ENCODE peak calls at places on chromosomes 4 and X, in eight cellular contexts. One of them, this sample, is unnamed.

GRCh38 chrX:104833401-104833800 is 267.4 kb downstream of the IL1RAPL2 start:
- DNase-seq in GM10248: no peak
- DNase-seq in mesothelial cell of epicardium: no peak
- DNase-seq in nephron progenitor cell: no peak
- DNase-seq in pancreas: no peak
- DNase-seq in foreskin fibroblast: no peak
- DNase-seq in fibroblast of villous mesenchyme: peak; percentile 14
- DNase-seq in ovary: no peak
- DNase-seq in this sample: no peak

GRCh38 chrX:45756562-45756961 is 555.9 kb upstream of the DIPK2B start:
- DNase-seq in pancreas: no peak
- DNase-seq in fibroblast of villous mesenchyme: no peak
- DNase-seq in ovary: no peak
- DNase-seq in foreskin fibroblast: no peak
- DNase-seq in mesothelial cell of epicardium: no peak
- DNase-seq in GM10248: no peak
- DNase-seq in nephron progenitor cell: no peak
- DNase-seq in this sample: no peak

GRCh38 chr4:17814140-17814539 is 3.4 kb downstream of the NCAPG start:
- DNase-seq in nephron progenitor cell: no peak
- DNase-seq in foreskin fibroblast: no peak
- DNase-seq in mesothelial cell of epicardium: no peak
- DNase-seq in fibroblast of villous mesenchyme: peak; percentile 45
- DNase-seq in ovary: no peak
- DNase-seq in GM10248: no peak
- DNase-seq in pancreas: no peak
- DNase-seq in this sample: no peak

GRCh38 chrX:150845091-150845490 is 53.4 kb downstream of the CD99L2 start:
- DNase-seq in GM10248: no peak
- DNase-seq in foreskin fibroblast: no peak
- DNase-seq in pancreas: no peak
- DNase-seq in nephron progenitor cell: no peak
- DNase-seq in fibroblast of villous mesenchyme: peak; percentile 25
- DNase-seq in mesothelial cell of epicardium: no peak
- DNase-seq in ovary: no peak
- DNase-seq in this sample: no peak

GRCh38 chr4:8838911-8839431 is 32.7 kb downstream of the HMX1 start:
- DNase-seq in GM10248: no peak
- DNase-seq in foreskin fibroblast: no peak
- DNase-seq in mesothelial cell of epicardium: no peak
- DNase-seq in fibroblast of villous mesenchyme: no peak
- DNase-seq in ovary: no peak
- DNase-seq in nephron progenitor cell: no peak
- DNase-seq in pancreas: no peak
- DNase-seq in this sample: no peak

GRCh38 chr4:6404611-6405416 is 67.6 kb downstream of the PPP2R2C start:
- DNase-seq in ovary: no peak
- DNase-seq in foreskin fibroblast: no peak
- DNase-seq in mesothelial cell of epicardium: no peak
- DNase-seq in GM10248: no peak
- DNase-seq in nephron progenitor cell: peak; percentile 25
- DNase-seq in fibroblast of villous mesenchyme: no peak
- DNase-seq in pancreas: no peak
- DNase-seq in this sample: no peak

GRCh38 chr4:4754641-4755040 is 104.8 kb upstream of the MSX1 start:
- DNase-seq in mesothelial cell of epicardium: no peak
- DNase-seq in pancreas: no peak
- DNase-seq in foreskin fibroblast: no peak
- DNase-seq in fibroblast of villous mesenchyme: no peak
- DNase-seq in ovary: no peak
- DNase-seq in nephron progenitor cell: no peak
- DNase-seq in GM10248: no peak
- DNase-seq in this sample: no peak

GRCh38 chr4:126890994-126891393 is 741.8 kb upstream of the INTU start:
- DNase-seq in nephron progenitor cell: peak; percentile 6
- DNase-seq in pancreas: no peak
- DNase-seq in GM10248: no peak
- DNase-seq in mesothelial cell of epicardium: no peak
- DNase-seq in foreskin fibroblast: peak; percentile 68
- DNase-seq in fibroblast of villous mesenchyme: peak; percentile 89
- DNase-seq in ovary: no peak
- DNase-seq in this sample: no peak

GRCh38 chr4:182717788-182718583 is 199.2 kb downstream of the DCTD start:
- DNase-seq in nephron progenitor cell: no peak
- DNase-seq in ovary: no peak
- DNase-seq in GM10248: peak; percentile 23
- DNase-seq in foreskin fibroblast: no peak
- DNase-seq in mesothelial cell of epicardium: no peak
- DNase-seq in fibroblast of villous mesenchyme: no peak
- DNase-seq in pancreas: no peak
- DNase-seq in this sample: no peak

GRCh38 chrX:15686818-15687685 is 22.4 kb upstream of the CLTRN start:
- DNase-seq in foreskin fibroblast: peak; percentile 19
- DNase-seq in mesothelial cell of epicardium: no peak
- DNase-seq in GM10248: peak; percentile 44
- DNase-seq in ovary: peak; percentile 32
- DNase-seq in fibroblast of villous mesenchyme: peak; percentile 67
- DNase-seq in nephron progenitor cell: peak; percentile 64
- DNase-seq in pancreas: peak; percentile 57
- DNase-seq in this sample: no peak

GRCh38 chr4:125101706-125102105 is 213.0 kb upstream of the FAT4 start:
- DNase-seq in ovary: no peak
- DNase-seq in mesothelial cell of epicardium: no peak
- DNase-seq in fibroblast of villous mesenchyme: no peak
- DNase-seq in pancreas: no peak
- DNase-seq in nephron progenitor cell: no peak
- DNase-seq in foreskin fibroblast: no peak
- DNase-seq in GM10248: no peak
- DNase-seq in this sample: peak; percentile 76

GRCh38 chr4:169987327-169988228 is 38.6 kb downstream of the MFAP3L start:
- DNase-seq in fibroblast of villous mesenchyme: no peak
- DNase-seq in mesothelial cell of epicardium: no peak
- DNase-seq in ovary: no peak
- DNase-seq in pancreas: no peak
- DNase-seq in foreskin fibroblast: no peak
- DNase-seq in GM10248: no peak
- DNase-seq in nephron progenitor cell: no peak
- DNase-seq in this sample: no peak

GRCh38 chr4:8009710-8010534 is 70.3 kb upstream of the AFAP1 start:
- DNase-seq in foreskin fibroblast: no peak
- DNase-seq in GM10248: no peak
- DNase-seq in ovary: no peak
- DNase-seq in fibroblast of villous mesenchyme: no peak
- DNase-seq in nephron progenitor cell: no peak
- DNase-seq in mesothelial cell of epicardium: no peak
- DNase-seq in pancreas: no peak
- DNase-seq in this sample: no peak

GRCh38 chr4:147975902-147976301 is 244.0 kb downstream of the ARHGAP10 start:
- DNase-seq in ovary: no peak
- DNase-seq in mesothelial cell of epicardium: no peak
- DNase-seq in nephron progenitor cell: no peak
- DNase-seq in foreskin fibroblast: no peak
- DNase-seq in GM10248: no peak
- DNase-seq in fibroblast of villous mesenchyme: peak; percentile 27
- DNase-seq in pancreas: no peak
- DNase-seq in this sample: peak; percentile 49

GRCh38 chr4:184310881-184311709 is 93.4 kb upstream of the ENPP6 start:
- DNase-seq in foreskin fibroblast: no peak
- DNase-seq in pancreas: peak; percentile 85
- DNase-seq in ovary: no peak
- DNase-seq in GM10248: no peak
- DNase-seq in nephron progenitor cell: no peak
- DNase-seq in mesothelial cell of epicardium: no peak
- DNase-seq in fibroblast of villous mesenchyme: no peak
- DNase-seq in this sample: no peak

GRCh38 chr4:1910643-1911042 is 39.5 kb downstream of the NSD2 start:
- DNase-seq in foreskin fibroblast: peak; percentile 48
- DNase-seq in nephron progenitor cell: peak; percentile 50
- DNase-seq in ovary: no peak
- DNase-seq in GM10248: no peak
- DNase-seq in mesothelial cell of epicardium: no peak
- DNase-seq in pancreas: no peak
- DNase-seq in fibroblast of villous mesenchyme: peak; percentile 73
- DNase-seq in this sample: peak; percentile 33

GRCh38 chr4:76996445-76996844 is 46.9 kb downstream of the SEPTIN11 start:
- DNase-seq in fibroblast of villous mesenchyme: no peak
- DNase-seq in mesothelial cell of epicardium: no peak
- DNase-seq in nephron progenitor cell: no peak
- DNase-seq in GM10248: no peak
- DNase-seq in pancreas: no peak
- DNase-seq in ovary: no peak
- DNase-seq in foreskin fibroblast: no peak
- DNase-seq in this sample: no peak

GRCh38 chr4:56681158-56681848 is at the start of gene HOPX:
- DNase-seq in fibroblast of villous mesenchyme: peak; percentile 62
- DNase-seq in ovary: peak; percentile 17
- DNase-seq in nephron progenitor cell: no peak
- DNase-seq in GM10248: peak; percentile 42
- DNase-seq in pancreas: peak; percentile 17
- DNase-seq in foreskin fibroblast: no peak
- DNase-seq in mesothelial cell of epicardium: no peak
- DNase-seq in this sample: no peak

GRCh38 chr4:175678451-175678850 is 133.6 kb downstream of the GPM6A start:
- DNase-seq in foreskin fibroblast: no peak
- DNase-seq in nephron progenitor cell: no peak
- DNase-seq in pancreas: no peak
- DNase-seq in GM10248: no peak
- DNase-seq in ovary: no peak
- DNase-seq in fibroblast of villous mesenchyme: no peak
- DNase-seq in mesothelial cell of epicardium: no peak
- DNase-seq in this sample: no peak
- TF ChIP-seq CTCF in foreskin fibroblast: no peak
- TF ChIP-seq CTCF in nephron progenitor cell: no peak
- TF ChIP-seq CTCF in pancreas: no peak
- TF ChIP-seq CTCF in GM10248: no peak
- TF ChIP-seq CTCF in ovary: no peak
- TF ChIP-seq CTCF in fibroblast of villous mesenchyme: no peak
- TF ChIP-seq CTCF in mesothelial cell of epicardium: no peak
- TF ChIP-seq CTCF in this sample: no peak

GRCh38 chr4:123127218-123127617 is 204.8 kb upstream of the NUDT6 start:
- DNase-seq in ovary: no peak
- DNase-seq in nephron progenitor cell: no peak
- DNase-seq in GM10248: no peak
- DNase-seq in pancreas: no peak
- DNase-seq in fibroblast of villous mesenchyme: peak; percentile 44
- DNase-seq in mesothelial cell of epicardium: no peak
- DNase-seq in foreskin fibroblast: no peak
- DNase-seq in this sample: no peak
- TF ChIP-seq CTCF in ovary: no peak
- TF ChIP-seq CTCF in nephron progenitor cell: no peak
- TF ChIP-seq CTCF in GM10248: no peak
- TF ChIP-seq CTCF in pancreas: no peak
- TF ChIP-seq CTCF in fibroblast of villous mesenchyme: peak; percentile 39
- TF ChIP-seq CTCF in mesothelial cell of epicardium: peak; percentile 38
- TF ChIP-seq CTCF in foreskin fibroblast: no peak
- TF ChIP-seq CTCF in this sample: peak; percentile 60

GRCh38 chr4:87461281-87461700 is 38.9 kb downstream of the NUDT9 start:
- DNase-seq in mesothelial cell of epicardium: no peak
- DNase-seq in foreskin fibroblast: no peak
- DNase-seq in fibroblast of villous mesenchyme: no peak
- DNase-seq in GM10248: no peak
- DNase-seq in nephron progenitor cell: no peak
- DNase-seq in ovary: no peak
- DNase-seq in pancreas: no peak
- DNase-seq in this sample: peak; percentile 35
- TF ChIP-seq CTCF in mesothelial cell of epicardium: no peak
- TF ChIP-seq CTCF in foreskin fibroblast: no peak
- TF ChIP-seq CTCF in fibroblast of villous mesenchyme: no peak
- TF ChIP-seq CTCF in GM10248: no peak
- TF ChIP-seq CTCF in nephron progenitor cell: no peak
- TF ChIP-seq CTCF in ovary: no peak
- TF ChIP-seq CTCF in pancreas: no peak
- TF ChIP-seq CTCF in this sample: no peak

GRCh38 chrX:94576367-94577004 is 902.5 kb downstream of the FAM133A start:
- DNase-seq in pancreas: no peak
- DNase-seq in nephron progenitor cell: no peak
- DNase-seq in GM10248: no peak
- DNase-seq in fibroblast of villous mesenchyme: no peak
- DNase-seq in foreskin fibroblast: no peak
- DNase-seq in mesothelial cell of epicardium: no peak
- DNase-seq in ovary: no peak
- DNase-seq in this sample: no peak
- TF ChIP-seq CTCF in pancreas: no peak
- TF ChIP-seq CTCF in nephron progenitor cell: peak; percentile 52
- TF ChIP-seq CTCF in GM10248: no peak
- TF ChIP-seq CTCF in fibroblast of villous mesenchyme: no peak
- TF ChIP-seq CTCF in foreskin fibroblast: no peak
- TF ChIP-seq CTCF in mesothelial cell of epicardium: peak; percentile 66
- TF ChIP-seq CTCF in ovary: no peak
- TF ChIP-seq CTCF in this sample: peak; percentile 6

GRCh38 chr4:82260632-82261031 is 113.2 kb downstream of the HNRNPD start:
- DNase-seq in nephron progenitor cell: no peak
- DNase-seq in fibroblast of villous mesenchyme: no peak
- DNase-seq in foreskin fibroblast: no peak
- DNase-seq in ovary: no peak
- DNase-seq in pancreas: no peak
- DNase-seq in mesothelial cell of epicardium: no peak
- DNase-seq in GM10248: no peak
- DNase-seq in this sample: no peak

GRCh38 chr4:82266345-82266744 is 107.4 kb downstream of the HNRNPD start:
- DNase-seq in mesothelial cell of epicardium: no peak
- DNase-seq in pancreas: no peak
- DNase-seq in fibroblast of villous mesenchyme: no peak
- DNase-seq in nephron progenitor cell: no peak
- DNase-seq in ovary: no peak
- DNase-seq in GM10248: no peak
- DNase-seq in foreskin fibroblast: no peak
- DNase-seq in this sample: no peak

GRCh38 chr4:82256718-82257117 is 117.1 kb downstream of the HNRNPD start:
- DNase-seq in nephron progenitor cell: no peak
- DNase-seq in mesothelial cell of epicardium: no peak
- DNase-seq in ovary: no peak
- DNase-seq in GM10248: no peak
- DNase-seq in pancreas: no peak
- DNase-seq in fibroblast of villous mesenchyme: no peak
- DNase-seq in foreskin fibroblast: no peak
- DNase-seq in this sample: no peak

GRCh38 chr4:82261063-82261462 is 112.7 kb downstream of the HNRNPD start:
- DNase-seq in nephron progenitor cell: no peak
- DNase-seq in GM10248: no peak
- DNase-seq in fibroblast of villous mesenchyme: no peak
- DNase-seq in mesothelial cell of epicardium: no peak
- DNase-seq in pancreas: no peak
- DNase-seq in foreskin fibroblast: no peak
- DNase-seq in ovary: no peak
- DNase-seq in this sample: no peak
- TF ChIP-seq CTCF in nephron progenitor cell: no peak
- TF ChIP-seq CTCF in GM10248: no peak
- TF ChIP-seq CTCF in fibroblast of villous mesenchyme: no peak
- TF ChIP-seq CTCF in mesothelial cell of epicardium: no peak
- TF ChIP-seq CTCF in pancreas: no peak
- TF ChIP-seq CTCF in foreskin fibroblast: no peak
- TF ChIP-seq CTCF in ovary: no peak
- TF ChIP-seq CTCF in this sample: no peak